ENCODE peak calls at places on chromosomes 4 and X, in six cellular contexts. One of them, this sample, is unnamed.

GRCh38 chrX:3638280-3638873 is 75.1 kb downstream of the PRKX start:
- DNase-seq in retina: peak; percentile 23
- DNase-seq in HTR-8/SVneo: peak; percentile 57
- DNase-seq in sigmoid colon: no peak
- DNase-seq in breast epithelium: no peak
- DNase-seq in mesendoderm: peak; percentile 29
- DNase-seq in this sample: peak; percentile 13

GRCh38 chr4:55498051-55498450 is 48.7 kb downstream of the CLOCK start:
- DNase-seq in sigmoid colon: no peak
- DNase-seq in breast epithelium: no peak
- DNase-seq in mesendoderm: no peak
- DNase-seq in retina: no peak
- DNase-seq in HTR-8/SVneo: no peak
- DNase-seq in this sample: no peak

GRCh38 chrX:154309041-154309775 is 13.6 kb downstream of the TKTL1 start:
- DNase-seq in HTR-8/SVneo: no peak
- DNase-seq in sigmoid colon: no peak
- DNase-seq in mesendoderm: no peak
- DNase-seq in breast epithelium: no peak
- DNase-seq in retina: no peak
- DNase-seq in this sample: no peak

GRCh38 chr4:19010766-19011165 is 989.2 kb upstream of the LCORL start:
- DNase-seq in sigmoid colon: no peak
- DNase-seq in breast epithelium: no peak
- DNase-seq in HTR-8/SVneo: no peak
- DNase-seq in mesendoderm: peak; percentile 74
- DNase-seq in retina: no peak
- DNase-seq in this sample: no peak

GRCh38 chrX:87528487-87528886 is 10.9 kb downstream of the KLHL4 start:
- DNase-seq in sigmoid colon: no peak
- DNase-seq in breast epithelium: no peak
- DNase-seq in retina: no peak
- DNase-seq in HTR-8/SVneo: no peak
- DNase-seq in mesendoderm: no peak
- DNase-seq in this sample: no peak

GRCh38 chrX:46796574-46797191 is 37.8 kb upstream of the SLC9A7 start:
- DNase-seq in HTR-8/SVneo: peak; percentile 39
- DNase-seq in sigmoid colon: peak; percentile 76
- DNase-seq in breast epithelium: peak; percentile 72
- DNase-seq in retina: peak; percentile 53
- DNase-seq in mesendoderm: peak; percentile 67
- DNase-seq in this sample: peak; percentile 63

GRCh38 chr4:41819621-41820020 is 71.1 kb upstream of the PHOX2B start:
- DNase-seq in mesendoderm: no peak
- DNase-seq in sigmoid colon: no peak
- DNase-seq in retina: no peak
- DNase-seq in HTR-8/SVneo: no peak
- DNase-seq in breast epithelium: no peak
- DNase-seq in this sample: no peak

GRCh38 chr4:10656988-10657387 is 27.6 kb downstream of the CLNK start:
- DNase-seq in breast epithelium: no peak
- DNase-seq in mesendoderm: peak; percentile 44
- DNase-seq in HTR-8/SVneo: no peak
- DNase-seq in retina: no peak
- DNase-seq in sigmoid colon: no peak
- DNase-seq in this sample: no peak

GRCh38 chr4:182536221-182536620 is 293.0 kb downstream of the TENM3 start:
- DNase-seq in breast epithelium: no peak
- DNase-seq in sigmoid colon: no peak
- DNase-seq in mesendoderm: peak; percentile 62
- DNase-seq in retina: peak; percentile 54
- DNase-seq in HTR-8/SVneo: no peak
- DNase-seq in this sample: no peak

GRCh38 chrX:50988649-50989048 is 78.1 kb downstream of the BMP15 start:
- DNase-seq in mesendoderm: peak; percentile 28
- DNase-seq in breast epithelium: no peak
- DNase-seq in sigmoid colon: no peak
- DNase-seq in retina: peak; percentile 44
- DNase-seq in HTR-8/SVneo: no peak
- DNase-seq in this sample: peak; percentile 28

GRCh38 chrX:26160301-26160700 is at the start of gene MAGEB6B:
- DNase-seq in retina: no peak
- DNase-seq in breast epithelium: no peak
- DNase-seq in HTR-8/SVneo: no peak
- DNase-seq in mesendoderm: no peak
- DNase-seq in sigmoid colon: no peak
- DNase-seq in this sample: no peak

GRCh38 chr4:85406185-85406584 is 68.8 kb upstream of the ARHGAP24 start:
- DNase-seq in sigmoid colon: no peak
- DNase-seq in retina: no peak
- DNase-seq in mesendoderm: no peak
- DNase-seq in HTR-8/SVneo: no peak
- DNase-seq in breast epithelium: no peak
- DNase-seq in this sample: no peak

GRCh38 chrX:103378990-103379389 is 2.7 kb downstream of the BEX3 start:
- DNase-seq in HTR-8/SVneo: no peak
- DNase-seq in retina: no peak
- DNase-seq in sigmoid colon: no peak
- DNase-seq in mesendoderm: no peak
- DNase-seq in breast epithelium: no peak
- DNase-seq in this sample: no peak

GRCh38 chrX:54807524-54808108 is at the start of gene MAGED2:
- DNase-seq in breast epithelium: no peak
- DNase-seq in sigmoid colon: no peak
- DNase-seq in HTR-8/SVneo: peak; percentile 28
- DNase-seq in mesendoderm: peak; percentile 26
- DNase-seq in retina: peak; percentile 65
- DNase-seq in this sample: peak; percentile 31

GRCh38 chrX:614136-614535 is 16.5 kb upstream of the SHOX start:
- DNase-seq in HTR-8/SVneo: no peak
- DNase-seq in breast epithelium: no peak
- DNase-seq in mesendoderm: no peak
- DNase-seq in retina: no peak
- DNase-seq in sigmoid colon: no peak
- DNase-seq in this sample: no peak

GRCh38 chr4:7767966-7768365 is 171.7 kb downstream of the AFAP1 start:
- DNase-seq in breast epithelium: no peak
- DNase-seq in mesendoderm: no peak
- DNase-seq in HTR-8/SVneo: no peak
- DNase-seq in sigmoid colon: no peak
- DNase-seq in retina: no peak
- DNase-seq in this sample: no peak

GRCh38 chr4:37803348-37803973 is 23.0 kb upstream of the PGM2 start:
- DNase-seq in sigmoid colon: no peak
- DNase-seq in retina: no peak
- DNase-seq in HTR-8/SVneo: peak; percentile 32
- DNase-seq in breast epithelium: no peak
- DNase-seq in mesendoderm: peak; percentile 53
- DNase-seq in this sample: peak; percentile 58

GRCh38 chr4:32569844-32570243 is 1849.7 kb downstream of the PCDH7 start:
- DNase-seq in mesendoderm: no peak
- DNase-seq in breast epithelium: no peak
- DNase-seq in retina: no peak
- DNase-seq in sigmoid colon: no peak
- DNase-seq in HTR-8/SVneo: no peak
- DNase-seq in this sample: no peak

GRCh38 chrX:43881410-43882293 is 598 bp downstream of the MAOB start:
- DNase-seq in sigmoid colon: peak; percentile 74
- DNase-seq in breast epithelium: no peak
- DNase-seq in retina: peak; percentile 2
- DNase-seq in HTR-8/SVneo: no peak
- DNase-seq in mesendoderm: no peak
- DNase-seq in this sample: peak; percentile 1

GRCh38 chr4:159410076-159410777 is 307.3 kb downstream of the RAPGEF2 start:
- DNase-seq in retina: no peak
- DNase-seq in sigmoid colon: no peak
- DNase-seq in mesendoderm: no peak
- DNase-seq in breast epithelium: no peak
- DNase-seq in HTR-8/SVneo: no peak
- DNase-seq in this sample: peak; percentile 5

GRCh38 chrX:19593684-19594083 is 78.4 kb upstream of the MAP3K15 start:
- DNase-seq in breast epithelium: no peak
- DNase-seq in HTR-8/SVneo: peak; percentile 18
- DNase-seq in sigmoid colon: no peak
- DNase-seq in retina: no peak
- DNase-seq in mesendoderm: peak; percentile 36
- DNase-seq in this sample: peak; percentile 42

GRCh38 chr4:127012549-127012948 is 620.2 kb upstream of the INTU start:
- DNase-seq in breast epithelium: no peak
- DNase-seq in HTR-8/SVneo: no peak
- DNase-seq in mesendoderm: no peak
- DNase-seq in retina: no peak
- DNase-seq in sigmoid colon: no peak
- DNase-seq in this sample: no peak

GRCh38 chrX:128436397-128437103 is 384.3 kb upstream of the ACTRT1 start:
- DNase-seq in breast epithelium: no peak
- DNase-seq in mesendoderm: no peak
- DNase-seq in retina: no peak
- DNase-seq in HTR-8/SVneo: no peak
- DNase-seq in sigmoid colon: no peak
- DNase-seq in this sample: no peak

GRCh38 chr4:121308328-121308663 is 72.5 kb downstream of the QRFPR start:
- DNase-seq in mesendoderm: peak; percentile 52
- DNase-seq in retina: no peak
- DNase-seq in sigmoid colon: no peak
- DNase-seq in HTR-8/SVneo: no peak
- DNase-seq in breast epithelium: no peak
- DNase-seq in this sample: no peak

GRCh38 chrX:154648931-154649863 is 4.2 kb downstream of the CTAG2 start:
- DNase-seq in mesendoderm: no peak
- DNase-seq in HTR-8/SVneo: no peak
- DNase-seq in breast epithelium: no peak
- DNase-seq in retina: peak; percentile 24
- DNase-seq in sigmoid colon: no peak
- DNase-seq in this sample: no peak

GRCh38 chrX:38857736-38858432 is 56.6 kb downstream of the MID1IP1 start:
- DNase-seq in sigmoid colon: no peak
- DNase-seq in breast epithelium: no peak
- DNase-seq in mesendoderm: peak; percentile 55
- DNase-seq in retina: no peak
- DNase-seq in HTR-8/SVneo: no peak
- DNase-seq in this sample: no peak

GRCh38 chrX:32530802-32531403 is 680.4 kb downstream of the DMD start:
- DNase-seq in breast epithelium: no peak
- DNase-seq in mesendoderm: peak; percentile 48
- DNase-seq in sigmoid colon: no peak
- DNase-seq in retina: peak; percentile 21
- DNase-seq in HTR-8/SVneo: peak; percentile 12
- DNase-seq in this sample: peak; percentile 39

GRCh38 chr4:138982754-138983153 is 32.8 kb upstream of the NOCT start:
- DNase-seq in breast epithelium: no peak
- DNase-seq in mesendoderm: peak; percentile 22
- DNase-seq in retina: no peak
- DNase-seq in HTR-8/SVneo: no peak
- DNase-seq in sigmoid colon: no peak
- DNase-seq in this sample: no peak

GRCh38 chr4:24965627-24966026 is 52.8 kb upstream of the CCDC149 start:
- DNase-seq in sigmoid colon: no peak
- DNase-seq in mesendoderm: peak; percentile 81
- DNase-seq in breast epithelium: no peak
- DNase-seq in retina: no peak
- DNase-seq in HTR-8/SVneo: no peak
- DNase-seq in this sample: no peak

GRCh38 chr4:7981738-7982394 is 42.2 kb upstream of the AFAP1 start:
- DNase-seq in sigmoid colon: no peak
- DNase-seq in HTR-8/SVneo: no peak
- DNase-seq in mesendoderm: no peak
- DNase-seq in breast epithelium: no peak
- DNase-seq in retina: no peak
- DNase-seq in this sample: no peak

GRCh38 chr4:25658357-25658771 is 2.7 kb downstream of the SLC34A2 start:
- DNase-seq in HTR-8/SVneo: no peak
- DNase-seq in retina: no peak
- DNase-seq in breast epithelium: no peak
- DNase-seq in mesendoderm: no peak
- DNase-seq in sigmoid colon: no peak
- DNase-seq in this sample: no peak

GRCh38 chr4:66178901-66179300 is 508.6 kb upstream of the EPHA5 start:
- DNase-seq in mesendoderm: peak; percentile 19
- DNase-seq in breast epithelium: no peak
- DNase-seq in retina: peak; percentile 25
- DNase-seq in sigmoid colon: no peak
- DNase-seq in HTR-8/SVneo: peak; percentile 59
- DNase-seq in this sample: no peak

GRCh38 chrX:43707812-43708548 is 51.9 kb downstream of the MAOA start:
- DNase-seq in sigmoid colon: peak; percentile 91
- DNase-seq in HTR-8/SVneo: no peak
- DNase-seq in breast epithelium: no peak
- DNase-seq in mesendoderm: no peak
- DNase-seq in retina: no peak
- DNase-seq in this sample: no peak

GRCh38 chrX:46770817-46771163 is 11.9 kb upstream of the SLC9A7 start:
- DNase-seq in mesendoderm: peak; percentile 88
- DNase-seq in HTR-8/SVneo: no peak
- DNase-seq in breast epithelium: no peak
- DNase-seq in retina: no peak
- DNase-seq in sigmoid colon: no peak
- DNase-seq in this sample: no peak

GRCh38 chr4:26279446-26279845 is 41.4 kb upstream of the RBPJ start:
- DNase-seq in HTR-8/SVneo: no peak
- DNase-seq in sigmoid colon: no peak
- DNase-seq in mesendoderm: no peak
- DNase-seq in breast epithelium: no peak
- DNase-seq in retina: no peak
- DNase-seq in this sample: no peak

GRCh38 chr4:120835342-120835741 is 87.2 kb downstream of the PRDM5 start:
- DNase-seq in sigmoid colon: no peak
- DNase-seq in breast epithelium: no peak
- DNase-seq in HTR-8/SVneo: no peak
- DNase-seq in retina: no peak
- DNase-seq in mesendoderm: no peak
- DNase-seq in this sample: no peak

GRCh38 chr4:142721187-142721586 is 124.9 kb downstream of the INPP4B start:
- DNase-seq in sigmoid colon: no peak
- DNase-seq in breast epithelium: no peak
- DNase-seq in mesendoderm: no peak
- DNase-seq in retina: no peak
- DNase-seq in HTR-8/SVneo: no peak
- DNase-seq in this sample: no peak

This sample was measured in SW480.